ENCODE peak calls at places on chromosome 9, in four cellular contexts. B, E, R and Y are unnamed samples.

GRCh38 chr9:4792572-4793411 is at the start of gene RCL1:
- DNase-seq in B (peak; percentile 82), E (peak; percentile 93), R (peak; percentile 88), Y (peak; percentile 83)

GRCh38 chr9:6414291-6414690 is 1.3 kb downstream of the UHRF2 start:
- DNase-seq in B (no peak), E (no peak), R (no peak), Y (no peak)

GRCh38 chr9:134778156-134778555 is 102.5 kb upstream of the FCN2 start:
- DNase-seq in B (no peak), E (no peak), R (no peak), Y (no peak)

GRCh38 chr9:132853482-132853881 is 24.6 kb downstream of the AK8 start:
- DNase-seq in B (no peak), E (no peak), R (no peak), Y (no peak)

GRCh38 chr9:20236676-20237075 is 385.6 kb downstream of the MLLT3 start:
- DNase-seq in B (no peak), E (no peak), R (peak; percentile 32), Y (no peak)

GRCh38 chr9:95105519-95106287 is 211.8 kb downstream of the FANCC start:
- DNase-seq in B (no peak), E (no peak), R (no peak), Y (no peak)

GRCh38 chr9:76342201-76342600 is 52.0 kb downstream of the RFK start:
- DNase-seq in B (no peak), E (no peak), R (no peak), Y (no peak)

GRCh38 chr9:88803551-88804288 is 187.5 kb upstream of the S1PR3 start:
- DNase-seq in B (no peak), E (peak; percentile 17), R (no peak), Y (no peak)

GRCh38 chr9:128406848-128407391 is 13.7 kb upstream of the CERCAM start:
- DNase-seq in B (no peak), E (no peak), R (peak; percentile 65), Y (no peak)

GRCh38 chr9:34716711-34717110 is 6.8 kb upstream of the CCL21 start:
- DNase-seq in B (no peak), E (no peak), R (no peak), Y (no peak)

GRCh38 chr9:76688471-76689238 is 75.6 kb upstream of the PCA3 start:
- DNase-seq in B (no peak), E (no peak), R (peak; percentile 67), Y (no peak)

GRCh38 chr9:87812375-87813118 is 70.1 kb upstream of the SPATA31E1 start:
- DNase-seq in B (no peak), E (peak; percentile 40), R (peak; percentile 4), Y (no peak)

GRCh38 chr9:7185612-7186011 is 427.8 kb downstream of the KDM4C start:
- DNase-seq in B (peak; percentile 74), E (no peak), R (peak; percentile 42), Y (no peak)

GRCh38 chr9:130895481-130896232 is 955 bp downstream of the QRFP start:
- DNase-seq in B (no peak), E (peak; percentile 57), R (no peak), Y (no peak)

GRCh38 chr9:136050706-136051567 is 44.2 kb downstream of the NACC2 start:
- DNase-seq in B (no peak), E (no peak), R (peak; percentile 9), Y (no peak)
- TF ChIP-seq CEBPB in B (no peak), E (no peak), R (no peak), Y (no peak)

DNA sequence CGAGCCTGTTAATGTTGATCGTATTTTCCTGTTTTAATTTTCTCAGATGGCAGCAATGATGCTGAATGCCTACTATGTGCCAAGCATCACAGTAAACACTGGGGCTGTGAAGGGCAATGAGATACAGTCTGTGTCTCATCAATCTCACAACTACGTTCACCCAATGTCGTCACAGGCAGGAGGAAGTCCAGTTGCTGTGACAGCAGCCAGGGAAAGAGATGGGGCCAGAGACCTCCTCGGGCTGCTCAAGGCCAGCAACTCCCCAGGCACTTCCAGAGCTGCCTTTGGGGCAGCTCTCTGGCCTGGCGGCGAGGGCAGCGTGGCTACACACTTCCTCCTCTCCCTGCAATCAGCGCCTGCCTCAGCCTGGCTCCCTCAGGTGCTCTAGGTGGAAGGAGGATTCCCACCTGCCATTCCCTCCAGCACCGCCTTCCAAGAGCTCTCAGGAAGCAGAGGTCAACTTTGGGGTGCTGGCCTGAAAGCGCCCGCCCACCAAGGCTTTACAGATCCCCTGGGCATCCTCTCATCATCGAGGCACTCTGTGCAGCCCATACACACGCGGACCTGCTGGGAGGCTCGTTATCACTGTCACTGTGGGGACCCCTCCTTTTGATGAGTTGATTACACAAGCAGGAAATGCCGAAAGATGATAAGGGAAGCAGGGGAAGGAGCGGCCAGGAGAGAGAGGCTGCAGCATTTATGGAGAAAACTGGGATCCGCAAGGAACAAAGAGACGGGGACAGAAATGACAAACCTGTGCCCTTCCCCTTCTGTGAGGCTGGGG is 159.2 kb downstream of the ZDHHC21 start:
- DNase-seq in B (no peak), E (no peak), R (no peak), Y (no peak)
- TF ChIP-seq ZBTB33 in B (no peak), E (no peak), R (no peak), Y (no peak)

DNA sequence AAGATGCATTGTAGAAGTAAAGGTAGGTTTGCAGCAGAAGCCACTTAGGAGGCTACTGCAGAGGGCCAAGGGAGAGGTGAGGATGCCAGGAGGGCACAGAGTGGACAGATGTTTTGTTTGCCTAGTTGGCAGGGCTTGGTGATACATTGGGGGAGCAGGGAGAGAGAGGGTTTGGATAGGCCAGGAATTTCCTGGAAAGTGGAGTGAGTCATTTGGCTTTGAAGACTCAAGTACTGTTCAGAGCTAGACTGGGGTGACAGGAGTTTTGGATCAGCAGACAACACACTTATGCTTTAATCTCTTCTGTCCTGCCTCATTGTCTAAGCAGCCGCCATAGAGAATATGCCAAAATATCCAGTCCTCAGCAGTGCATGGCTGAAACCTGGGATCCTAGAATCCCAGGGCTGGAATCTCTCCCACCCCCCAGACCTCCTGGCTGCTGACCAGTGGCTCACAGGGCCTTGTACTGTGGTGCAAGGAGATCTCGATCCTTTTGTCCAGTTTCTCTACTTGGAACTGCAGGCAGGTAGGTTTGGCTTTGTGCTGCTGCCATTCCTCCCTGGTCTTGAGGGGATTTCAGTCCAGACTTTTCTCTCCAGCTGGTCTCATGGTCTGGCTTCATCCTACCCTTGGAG is 11.0 kb downstream of the TMEM268 start:
- DNase-seq in B (no peak), E (no peak), R (no peak), Y (no peak)
- TF ChIP-seq CEBPB in B (no peak), E (no peak), R (no peak), Y (no peak)

DNA sequence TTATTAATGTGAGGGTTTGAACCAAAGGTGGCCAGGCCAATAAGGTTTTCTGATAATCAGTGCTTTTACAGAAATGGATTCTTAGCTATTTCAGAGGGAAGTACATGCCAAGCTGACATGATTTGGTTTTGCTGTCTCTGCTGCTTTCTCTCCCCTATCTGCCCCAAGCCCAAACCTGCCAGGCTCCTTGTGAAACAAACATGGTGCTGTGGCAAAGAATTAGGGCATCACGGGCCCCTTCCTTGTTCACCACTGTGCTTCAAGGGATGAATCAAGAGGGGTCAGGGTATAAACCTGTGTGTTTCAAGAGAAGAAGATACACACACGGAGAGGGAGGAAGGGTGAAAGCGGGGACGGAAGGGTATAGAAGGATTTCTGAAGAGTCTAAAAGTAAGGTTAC is 41.3 kb upstream of the SMU1 start:
- DNase-seq in B (no peak), E (no peak), R (no peak), Y (no peak)
- TF ChIP-seq ZBTB33 in B (no peak), E (no peak), R (no peak), Y (no peak)

DNA sequence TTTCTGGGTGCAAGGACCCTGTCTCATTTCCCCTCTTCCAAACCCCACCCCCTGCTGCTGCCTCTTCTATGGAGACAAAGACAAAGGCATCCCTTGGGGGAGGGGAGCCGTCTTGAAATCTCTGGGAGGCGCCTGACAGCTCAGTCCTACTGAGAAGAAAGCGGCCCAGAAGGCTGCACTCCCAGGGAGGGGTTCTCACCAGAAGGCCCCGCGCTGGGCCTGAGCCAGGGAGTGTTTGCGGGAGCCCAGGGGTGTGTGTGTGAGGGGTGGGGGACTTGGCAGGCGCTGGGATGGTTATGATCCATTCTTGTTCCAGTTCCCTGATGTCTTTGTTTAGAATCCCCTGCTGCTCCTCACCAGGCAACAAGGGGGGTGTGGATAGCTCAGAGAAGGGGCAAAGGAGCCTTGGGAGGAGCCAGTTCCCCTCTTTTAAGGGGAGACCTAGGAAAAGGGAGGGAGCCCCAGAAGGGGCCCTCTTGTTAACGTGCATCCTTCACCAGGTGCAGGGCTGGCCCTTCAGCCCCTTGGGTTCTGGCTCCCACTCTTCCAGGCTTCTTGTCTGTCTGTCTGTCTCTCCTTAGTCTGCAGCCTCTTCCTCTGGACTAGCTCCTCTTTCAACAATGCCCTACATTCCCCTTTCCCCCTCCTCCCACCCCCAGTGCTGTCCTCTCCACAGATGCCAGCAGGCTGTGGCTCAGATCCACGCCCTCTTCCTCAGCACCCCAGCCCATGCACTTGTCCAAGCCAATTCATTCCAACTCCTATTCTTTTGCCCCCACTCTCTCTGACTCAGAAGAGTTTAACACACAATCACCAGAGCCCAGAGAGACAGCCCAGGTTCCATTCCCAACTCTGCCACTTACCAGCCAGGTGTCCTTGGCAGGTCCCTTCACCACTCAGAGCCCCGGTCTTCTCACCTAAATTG is 45.4 kb upstream of the ALDH1B1 start:
- DNase-seq in B (no peak), E (no peak), R (no peak), Y (no peak)
- TF ChIP-seq CEBPB in B (no peak), E (no peak), R (no peak), Y (no peak)

GRCh38 chr9:125904155-125904841 is 157.1 kb downstream of the PBX3 start:
- DNase-seq in B (no peak), E (no peak), R (no peak), Y (no peak)
- TF ChIP-seq ZBTB33 in B (no peak), E (no peak), R (no peak), Y (no peak)

DNA sequence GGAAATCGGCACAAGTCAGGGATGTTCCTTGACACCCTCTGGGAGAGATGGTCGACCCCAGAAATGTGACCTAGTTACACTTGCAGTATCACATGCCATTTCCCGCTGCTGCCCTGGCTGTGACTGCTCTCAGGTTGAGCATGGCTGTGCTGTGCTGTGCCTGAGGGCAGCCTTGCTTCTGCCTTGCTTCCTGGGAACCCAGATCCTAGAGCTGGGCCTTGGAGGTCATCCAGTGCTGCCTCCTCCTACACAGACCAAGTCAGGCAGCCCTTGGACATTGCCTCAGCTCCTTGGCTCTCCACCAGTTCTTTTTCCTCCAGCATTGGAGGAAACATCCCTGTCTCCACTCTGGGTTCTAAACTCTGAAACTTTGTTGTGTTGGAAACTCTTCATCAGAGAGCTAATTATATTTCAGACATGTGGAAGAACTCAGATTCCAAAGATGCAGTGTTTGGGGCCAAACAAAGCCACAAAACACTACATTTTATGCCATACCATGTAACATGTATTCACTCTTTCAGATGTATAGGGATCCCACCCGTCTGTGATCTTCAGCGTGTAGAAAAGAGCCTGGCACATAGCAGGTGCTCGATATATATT is 6.1 kb downstream of the MAMDC2 start:
- DNase-seq in B (no peak), E (no peak), R (no peak), Y (no peak)
- TF ChIP-seq CEBPB in B (no peak), E (no peak), R (no peak), Y (no peak)

DNA sequence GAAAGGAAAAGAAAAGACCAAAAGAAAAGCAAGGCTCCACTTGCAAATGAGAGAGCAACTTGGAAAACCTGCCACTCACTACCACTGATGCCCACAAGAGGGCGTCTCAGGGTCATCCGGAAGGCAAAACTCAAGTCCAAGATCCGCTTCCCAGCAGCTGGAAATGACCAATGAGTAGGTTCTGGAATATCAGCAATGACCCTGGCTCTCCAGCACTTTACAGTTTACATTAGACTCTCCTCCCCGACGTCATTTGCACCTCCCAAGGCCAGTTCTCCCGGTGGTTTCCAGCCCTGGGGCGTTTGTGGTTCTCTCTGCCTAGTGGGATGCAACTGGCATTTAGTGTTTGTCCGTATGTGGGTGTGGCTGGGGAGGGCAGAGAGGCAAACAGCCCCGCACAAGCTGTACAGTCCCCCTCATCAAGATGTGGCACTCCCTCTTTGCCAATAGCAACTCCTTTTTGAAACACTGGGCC is 193.8 kb upstream of the ZNF618 start:
- DNase-seq in B (peak; percentile 83), E (peak; percentile 69), R (peak; percentile 76), Y (no peak)
- TF ChIP-seq ZBTB33 in B (no peak), E (no peak), R (peak; percentile 22), Y (no peak)